ENCODE peak calls at places on chromosome 2, in nine cellular contexts. One of them, this sample, is unnamed. For H3K27me3 and H3K36me3, the result is how much of the 10 kb centered on the place peaks cover.

GRCh38 chr2:64537991-64538390 is 13.9 kb downstream of the AFTPH start:
- DNase-seq in A673: peak
- DNase-seq in IMR-90: peak
- DNase-seq in keratinocyte: no peak
- DNase-seq in left ventricle myocardium inferior: no peak
- DNase-seq in ovary: no peak
- DNase-seq in brain microvascular endothelial cell: no peak
- DNase-seq in astrocyte: peak
- DNase-seq in colonic mucosa: no peak
- DNase-seq in this sample: no peak

GRCh38 chr2:165015052-165015642 is 59.8 kb upstream of the SLC38A11 start:
- DNase-seq in brain microvascular endothelial cell: peak
- DNase-seq in ovary: peak
- DNase-seq in A673: peak
- DNase-seq in colonic mucosa: peak
- DNase-seq in keratinocyte: no peak
- DNase-seq in astrocyte: peak
- DNase-seq in left ventricle myocardium inferior: peak
- DNase-seq in IMR-90: peak
- DNase-seq in this sample: no peak

GRCh38 chr2:121104721-121105141 is 180.3 kb downstream of the TFCP2L1 start:
- DNase-seq in keratinocyte: no peak
- DNase-seq in A673: no peak
- DNase-seq in IMR-90: peak
- DNase-seq in astrocyte: no peak
- DNase-seq in left ventricle myocardium inferior: no peak
- DNase-seq in ovary: no peak
- DNase-seq in colonic mucosa: no peak
- DNase-seq in brain microvascular endothelial cell: no peak
- DNase-seq in this sample: no peak

GRCh38 chr2:149652520-149652919 is 64.9 kb upstream of the MMADHC start:
- DNase-seq in left ventricle myocardium inferior: no peak
- DNase-seq in keratinocyte: no peak
- DNase-seq in brain microvascular endothelial cell: no peak
- DNase-seq in ovary: no peak
- DNase-seq in colonic mucosa: no peak
- DNase-seq in IMR-90: no peak
- DNase-seq in A673: no peak
- DNase-seq in astrocyte: peak
- DNase-seq in this sample: no peak

GRCh38 chr2:188869560-188869959 is 104.6 kb upstream of the COL3A1 start:
- DNase-seq in brain microvascular endothelial cell: no peak
- DNase-seq in left ventricle myocardium inferior: no peak
- DNase-seq in keratinocyte: no peak
- DNase-seq in ovary: no peak
- DNase-seq in astrocyte: peak
- DNase-seq in A673: peak
- DNase-seq in colonic mucosa: no peak
- DNase-seq in IMR-90: peak
- DNase-seq in this sample: no peak

GRCh38 chr2:27804146-27804545 is 32.6 kb downstream of the MRPL33 start:
- DNase-seq in colonic mucosa: no peak
- DNase-seq in astrocyte: peak
- DNase-seq in ovary: no peak
- DNase-seq in IMR-90: peak
- DNase-seq in left ventricle myocardium inferior: no peak
- DNase-seq in brain microvascular endothelial cell: no peak
- DNase-seq in keratinocyte: no peak
- DNase-seq in A673: no peak
- DNase-seq in this sample: no peak

GRCh38 chr2:41736105-41736567 is 311.7 kb upstream of the PKDCC start:
- DNase-seq in A673: peak
- DNase-seq in IMR-90: no peak
- DNase-seq in left ventricle myocardium inferior: no peak
- DNase-seq in colonic mucosa: no peak
- DNase-seq in ovary: no peak
- DNase-seq in keratinocyte: no peak
- DNase-seq in astrocyte: peak
- DNase-seq in brain microvascular endothelial cell: peak
- DNase-seq in this sample: no peak

GRCh38 chr2:50492452-50492851 is 539.5 kb downstream of the NRXN1 start:
- DNase-seq in colonic mucosa: peak
- DNase-seq in astrocyte: peak
- DNase-seq in brain microvascular endothelial cell: peak
- DNase-seq in IMR-90: peak
- DNase-seq in ovary: no peak
- DNase-seq in left ventricle myocardium inferior: no peak
- DNase-seq in A673: peak
- DNase-seq in keratinocyte: peak
- DNase-seq in this sample: no peak

GRCh38 chr2:46716806-46717732 is 198.5 kb downstream of the MCFD2 start:
- DNase-seq in ovary: no peak
- DNase-seq in keratinocyte: no peak
- DNase-seq in brain microvascular endothelial cell: peak
- DNase-seq in IMR-90: peak
- DNase-seq in left ventricle myocardium inferior: no peak
- DNase-seq in astrocyte: no peak
- DNase-seq in A673: no peak
- DNase-seq in colonic mucosa: no peak
- DNase-seq in this sample: no peak

GRCh38 chr2:85244798-85245197 is 83.0 kb downstream of the TGOLN2 start:
- DNase-seq in keratinocyte: no peak
- DNase-seq in ovary: no peak
- DNase-seq in A673: no peak
- DNase-seq in colonic mucosa: no peak
- DNase-seq in left ventricle myocardium inferior: no peak
- DNase-seq in IMR-90: no peak
- DNase-seq in astrocyte: no peak
- DNase-seq in brain microvascular endothelial cell: no peak
- DNase-seq in this sample: no peak

GRCh38 chr2:70886541-70886987 is 49.1 kb upstream of the ATP6V1B1 start:
- DNase-seq in brain microvascular endothelial cell: no peak
- DNase-seq in ovary: no peak
- DNase-seq in astrocyte: no peak
- DNase-seq in left ventricle myocardium inferior: no peak
- DNase-seq in A673: no peak
- DNase-seq in keratinocyte: no peak
- DNase-seq in IMR-90: no peak
- DNase-seq in colonic mucosa: no peak
- DNase-seq in this sample: peak
- H3K27me3 ChIP-seq in brain microvascular endothelial cell: half or more
- H3K27me3 ChIP-seq in ovary: under half
- H3K27me3 ChIP-seq in astrocyte: half or more
- H3K27me3 ChIP-seq in left ventricle myocardium inferior: half or more
- H3K27me3 ChIP-seq in A673: under half
- H3K27me3 ChIP-seq in keratinocyte: half or more
- H3K27me3 ChIP-seq in IMR-90: half or more
- H3K27me3 ChIP-seq in colonic mucosa: half or more
- H3K27me3 ChIP-seq in this sample: half or more

GRCh38 chr2:98412751-98413445 is 31.8 kb upstream of the INPP4A start:
- DNase-seq in colonic mucosa: peak
- DNase-seq in keratinocyte: no peak
- DNase-seq in IMR-90: peak
- DNase-seq in ovary: no peak
- DNase-seq in left ventricle myocardium inferior: no peak
- DNase-seq in astrocyte: peak
- DNase-seq in A673: peak
- DNase-seq in brain microvascular endothelial cell: peak
- DNase-seq in this sample: no peak
- H3K27ac ChIP-seq in colonic mucosa: no peak
- H3K27ac ChIP-seq in keratinocyte: no peak
- H3K27ac ChIP-seq in IMR-90: no peak
- H3K27ac ChIP-seq in ovary: no peak
- H3K27ac ChIP-seq in left ventricle myocardium inferior: no peak
- H3K27ac ChIP-seq in astrocyte: no peak
- H3K27ac ChIP-seq in A673: no peak
- H3K27ac ChIP-seq in brain microvascular endothelial cell: no peak
- H3K27ac ChIP-seq in this sample: no peak

DNA sequence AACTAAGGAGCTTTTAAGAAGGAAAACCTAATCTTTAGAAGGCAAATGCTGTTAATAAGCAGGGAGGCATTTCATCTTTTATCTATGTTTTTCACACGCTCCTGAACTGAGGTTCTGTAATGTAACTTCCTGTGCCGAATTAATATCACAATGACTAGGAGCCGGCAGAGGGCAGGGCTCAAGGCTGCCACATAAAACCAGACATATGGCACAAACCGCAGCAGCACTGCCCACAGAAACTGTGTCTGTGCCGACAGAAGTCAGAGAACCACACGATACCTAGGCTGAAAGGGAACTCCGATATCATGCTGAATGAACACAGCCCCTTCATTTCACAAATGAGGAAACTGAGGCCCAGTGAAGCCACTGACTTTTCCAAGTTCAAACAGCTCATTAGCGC is 112.1 kb downstream of the EIPR1 start:
- DNase-seq in IMR-90: no peak
- DNase-seq in left ventricle myocardium inferior: no peak
- DNase-seq in ovary: no peak
- DNase-seq in brain microvascular endothelial cell: no peak
- DNase-seq in astrocyte: no peak
- DNase-seq in keratinocyte: no peak
- DNase-seq in A673: no peak
- DNase-seq in colonic mucosa: no peak
- DNase-seq in this sample: no peak
- H3K36me3 ChIP-seq in IMR-90: under half
- H3K36me3 ChIP-seq in left ventricle myocardium inferior: under half
- H3K36me3 ChIP-seq in ovary: under half
- H3K36me3 ChIP-seq in brain microvascular endothelial cell: under half
- H3K36me3 ChIP-seq in astrocyte: under half
- H3K36me3 ChIP-seq in keratinocyte: under half
- H3K36me3 ChIP-seq in A673: under half
- H3K36me3 ChIP-seq in colonic mucosa: under half
- H3K36me3 ChIP-seq in this sample: under half

GRCh38 chr2:8158714-8159113 is 523.1 kb upstream of the ID2 start:
- DNase-seq in keratinocyte: no peak
- DNase-seq in astrocyte: no peak
- DNase-seq in brain microvascular endothelial cell: no peak
- DNase-seq in A673: no peak
- DNase-seq in colonic mucosa: no peak
- DNase-seq in left ventricle myocardium inferior: no peak
- DNase-seq in IMR-90: no peak
- DNase-seq in ovary: no peak
- DNase-seq in this sample: no peak
- H3K27me3 ChIP-seq in keratinocyte: under half
- H3K27me3 ChIP-seq in astrocyte: under half
- H3K27me3 ChIP-seq in brain microvascular endothelial cell: under half
- H3K27me3 ChIP-seq in A673: under half
- H3K27me3 ChIP-seq in colonic mucosa: under half
- H3K27me3 ChIP-seq in left ventricle myocardium inferior: under half
- H3K27me3 ChIP-seq in IMR-90: under half
- H3K27me3 ChIP-seq in ovary: under half
- H3K27me3 ChIP-seq in this sample: under half

GRCh38 chr2:177597759-177598158 is 205.2 kb downstream of the AGPS start:
- DNase-seq in left ventricle myocardium inferior: no peak
- DNase-seq in keratinocyte: no peak
- DNase-seq in IMR-90: no peak
- DNase-seq in A673: no peak
- DNase-seq in colonic mucosa: no peak
- DNase-seq in ovary: no peak
- DNase-seq in brain microvascular endothelial cell: no peak
- DNase-seq in astrocyte: no peak
- DNase-seq in this sample: no peak
- H3K27ac ChIP-seq in left ventricle myocardium inferior: peak
- H3K27ac ChIP-seq in keratinocyte: no peak
- H3K27ac ChIP-seq in IMR-90: no peak
- H3K27ac ChIP-seq in A673: no peak
- H3K27ac ChIP-seq in colonic mucosa: no peak
- H3K27ac ChIP-seq in ovary: peak
- H3K27ac ChIP-seq in brain microvascular endothelial cell: no peak
- H3K27ac ChIP-seq in astrocyte: no peak
- H3K27ac ChIP-seq in this sample: no peak

DNA sequence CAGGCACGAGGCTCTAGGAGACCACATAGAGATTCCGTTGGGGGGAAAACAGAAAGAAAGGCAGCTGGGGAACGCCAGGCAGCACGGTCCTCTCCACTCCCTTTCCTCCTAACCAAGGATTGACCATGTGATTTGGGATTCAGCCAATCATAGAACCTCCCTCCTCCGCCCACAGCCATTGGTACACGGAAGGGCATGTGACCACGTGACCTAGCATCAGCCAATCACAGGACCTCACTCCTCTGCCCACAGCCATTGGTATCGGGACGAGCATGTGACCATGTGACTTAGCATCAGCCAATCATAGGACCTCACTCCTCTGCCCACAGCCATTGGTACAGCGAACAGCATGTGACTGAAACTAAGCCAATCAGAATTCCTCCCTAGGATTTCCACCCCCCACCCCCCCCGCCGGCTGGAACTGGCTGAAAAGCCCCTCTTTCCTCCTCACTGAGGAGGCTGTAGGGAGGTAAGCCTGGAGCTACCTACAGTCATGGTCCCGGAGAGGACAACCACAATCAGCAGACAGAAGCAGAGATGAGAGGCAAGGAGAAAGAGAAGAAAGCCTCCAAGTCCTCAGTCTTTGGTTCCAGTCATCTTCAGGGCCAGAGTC is 7.6 kb downstream of the SERPINE2 start:
- DNase-seq in ovary: no peak
- DNase-seq in astrocyte: no peak
- DNase-seq in brain microvascular endothelial cell: no peak
- DNase-seq in colonic mucosa: no peak
- DNase-seq in A673: no peak
- DNase-seq in keratinocyte: no peak
- DNase-seq in left ventricle myocardium inferior: no peak
- DNase-seq in IMR-90: no peak
- DNase-seq in this sample: no peak
- H3K36me3 ChIP-seq in ovary: under half
- H3K36me3 ChIP-seq in astrocyte: under half
- H3K36me3 ChIP-seq in brain microvascular endothelial cell: under half
- H3K36me3 ChIP-seq in colonic mucosa: under half
- H3K36me3 ChIP-seq in A673: under half
- H3K36me3 ChIP-seq in keratinocyte: half or more
- H3K36me3 ChIP-seq in left ventricle myocardium inferior: under half
- H3K36me3 ChIP-seq in IMR-90: under half
- H3K36me3 ChIP-seq in this sample: under half

GRCh38 chr2:110837421-110838409 is 105.3 kb downstream of the ACOXL start:
- DNase-seq in left ventricle myocardium inferior: no peak
- DNase-seq in colonic mucosa: no peak
- DNase-seq in IMR-90: no peak
- DNase-seq in A673: no peak
- DNase-seq in brain microvascular endothelial cell: no peak
- DNase-seq in astrocyte: no peak
- DNase-seq in keratinocyte: no peak
- DNase-seq in ovary: no peak
- DNase-seq in this sample: no peak

GRCh38 chr2:110829413-110830146 is 97.2 kb downstream of the ACOXL start:
- DNase-seq in keratinocyte: no peak
- DNase-seq in A673: no peak
- DNase-seq in brain microvascular endothelial cell: no peak
- DNase-seq in colonic mucosa: no peak
- DNase-seq in astrocyte: no peak
- DNase-seq in left ventricle myocardium inferior: no peak
- DNase-seq in IMR-90: no peak
- DNase-seq in ovary: no peak
- DNase-seq in this sample: no peak

GRCh38 chr2:110832740-110833139 is 100.4 kb downstream of the ACOXL start:
- DNase-seq in astrocyte: no peak
- DNase-seq in keratinocyte: no peak
- DNase-seq in colonic mucosa: no peak
- DNase-seq in IMR-90: no peak
- DNase-seq in brain microvascular endothelial cell: no peak
- DNase-seq in ovary: no peak
- DNase-seq in A673: peak
- DNase-seq in left ventricle myocardium inferior: no peak
- DNase-seq in this sample: no peak

GRCh38 chr2:110838657-110839357 is 106.4 kb downstream of the ACOXL start:
- DNase-seq in IMR-90: no peak
- DNase-seq in colonic mucosa: no peak
- DNase-seq in ovary: no peak
- DNase-seq in brain microvascular endothelial cell: no peak
- DNase-seq in left ventricle myocardium inferior: no peak
- DNase-seq in keratinocyte: no peak
- DNase-seq in A673: no peak
- DNase-seq in astrocyte: no peak
- DNase-seq in this sample: no peak

GRCh38 chr2:110834134-110834827 is 101.9 kb downstream of the ACOXL start:
- DNase-seq in keratinocyte: no peak
- DNase-seq in left ventricle myocardium inferior: no peak
- DNase-seq in brain microvascular endothelial cell: no peak
- DNase-seq in astrocyte: no peak
- DNase-seq in colonic mucosa: no peak
- DNase-seq in A673: no peak
- DNase-seq in IMR-90: no peak
- DNase-seq in ovary: no peak
- DNase-seq in this sample: no peak
- H3K27me3 ChIP-seq in keratinocyte: under half
- H3K27me3 ChIP-seq in left ventricle myocardium inferior: half or more
- H3K27me3 ChIP-seq in brain microvascular endothelial cell: under half
- H3K27me3 ChIP-seq in astrocyte: under half
- H3K27me3 ChIP-seq in colonic mucosa: under half
- H3K27me3 ChIP-seq in A673: under half
- H3K27me3 ChIP-seq in IMR-90: under half
- H3K27me3 ChIP-seq in ovary: under half
- H3K27me3 ChIP-seq in this sample: under half